ENCODE peak calls at places on chromosomes 12 and 14, in nine cellular contexts. B, U, O, N, P, V, L, Y and G are unnamed samples.

GRCh38 chr12:1429980-1430379 is 164.4 kb downstream of the FBXL14 start:
- DNase-seq in B (peak), U (peak), O (no peak), N (no peak), P (no peak), V (no peak), L (no peak), Y (peak), G (no peak)

GRCh38 chr12:1716911-1717310 is 26.0 kb downstream of the ADIPOR2 start:
- DNase-seq in B (peak), U (no peak), O (no peak), N (no peak), P (no peak), V (no peak), L (no peak), Y (no peak), G (no peak)

GRCh38 chr14:102570334-102570995 is 22.0 kb upstream of the RCOR1 start:
- DNase-seq in B (no peak), U (no peak), O (no peak), N (no peak), P (no peak), V (no peak), L (no peak), Y (no peak), G (no peak)

GRCh38 chr12:109637341-109637740 is 63.7 kb downstream of the MVK start:
- DNase-seq in B (no peak), U (no peak), O (no peak), N (no peak), P (no peak), V (no peak), L (no peak), Y (no peak), G (no peak)

GRCh38 chr14:103418508-103418818 is 33.2 kb downstream of the MARK3 start:
- DNase-seq in B (peak), U (peak), O (no peak), N (no peak), P (no peak), V (no peak), L (no peak), Y (peak), G (no peak)

GRCh38 chr12:7927470-7927869 is 8.5 kb downstream of the SLC2A3 start:
- DNase-seq in B (no peak), U (no peak), O (no peak), N (no peak), P (no peak), V (no peak), L (no peak), Y (no peak), G (no peak)

GRCh38 chr12:64173456-64173855 is 48.6 kb downstream of the KICS2 start:
- DNase-seq in B (no peak), U (no peak), O (no peak), N (no peak), P (no peak), V (no peak), L (no peak), Y (no peak), G (no peak)

GRCh38 chr12:130017571-130018449 is 114.0 kb upstream of the TMEM132D start:
- DNase-seq in B (no peak), U (no peak), O (no peak), N (no peak), P (no peak), V (no peak), L (no peak), Y (no peak), G (no peak)

GRCh38 chr12:81644503-81644902 is 114.6 kb downstream of the PPFIA2 start:
- DNase-seq in B (peak), U (peak), O (no peak), N (no peak), P (no peak), V (no peak), L (no peak), Y (no peak), G (no peak)

GRCh38 chr12:131357152-131357747 is 353.6 kb upstream of the SFSWAP start:
- DNase-seq in B (no peak), U (no peak), O (no peak), N (no peak), P (no peak), V (no peak), L (no peak), Y (no peak), G (no peak)

GRCh38 chr14:54450535-54450934 is 9.4 kb upstream of the CNIH1 start:
- DNase-seq in B (peak), U (peak), O (no peak), N (peak), P (no peak), V (no peak), L (peak), Y (peak), G (no peak)

GRCh38 chr12:95700316-95700785 is 90.2 kb downstream of the NTN4 start:
- DNase-seq in B (peak), U (peak), O (no peak), N (no peak), P (no peak), V (no peak), L (no peak), Y (peak), G (no peak)

GRCh38 chr12:57607958-57608663 is 3.1 kb upstream of the ARHGEF25 start:
- DNase-seq in B (no peak), U (no peak), O (no peak), N (no peak), P (no peak), V (no peak), L (no peak), Y (no peak), G (no peak)

GRCh38 chr14:72518809-72519377 is 375.0 kb downstream of the DPF3 start:
- DNase-seq in B (no peak), U (no peak), O (no peak), N (no peak), P (no peak), V (peak), L (no peak), Y (no peak), G (peak)

GRCh38 chr14:104794641-104795467 is 694 bp downstream of the AKT1 start:
- DNase-seq in B (peak), U (peak), O (no peak), N (no peak), P (no peak), V (peak), L (no peak), Y (no peak), G (peak)

GRCh38 chr14:104683653-104684448 is 5.6 kb upstream of the INF2 start:
- DNase-seq in B (no peak), U (no peak), O (no peak), N (no peak), P (no peak), V (no peak), L (no peak), Y (no peak), G (no peak)

GRCh38 chr12:48815281-48816110 is 2.8 kb upstream of the CACNB3 start:
- DNase-seq in B (peak), U (peak), O (peak), N (peak), P (no peak), V (no peak), L (peak), Y (peak), G (no peak)

GRCh38 chr14:42782744-42783143 is 1176.1 kb downstream of the LRFN5 start:
- DNase-seq in B (no peak), U (no peak), O (no peak), N (no peak), P (no peak), V (no peak), L (no peak), Y (no peak), G (no peak)

GRCh38 chr12:120844768-120845449 is 59.2 kb downstream of the SPPL3 start:
- DNase-seq in B (no peak), U (no peak), O (no peak), N (no peak), P (no peak), V (no peak), L (no peak), Y (no peak), G (no peak)

GRCh38 chr12:6821674-6822433 is at the start of gene GPR162:
- DNase-seq in B (peak), U (peak), O (peak), N (peak), P (no peak), V (no peak), L (no peak), Y (no peak), G (no peak)

GRCh38 chr14:88025350-88025749 is 20.4 kb downstream of the GPR65 start:
- DNase-seq in B (no peak), U (no peak), O (no peak), N (no peak), P (no peak), V (no peak), L (no peak), Y (no peak), G (no peak)

GRCh38 chr14:49250517-49250916 is 335.7 kb downstream of the RPS29 start:
- DNase-seq in B (no peak), U (no peak), O (no peak), N (no peak), P (no peak), V (no peak), L (no peak), Y (no peak), G (no peak)

GRCh38 chr14:26180221-26180620 is 417.6 kb downstream of the NOVA1 start:
- DNase-seq in B (no peak), U (no peak), O (no peak), N (no peak), P (no peak), V (no peak), L (no peak), Y (no peak), G (no peak)

GRCh38 chr14:39491134-39491541 is 58.9 kb upstream of the FBXO33 start:
- DNase-seq in B (peak), U (peak), O (no peak), N (no peak), P (no peak), V (no peak), L (no peak), Y (no peak), G (no peak)

GRCh38 chr14:89669209-89669608 is 252.2 kb upstream of the FOXN3 start:
- DNase-seq in B (no peak), U (no peak), O (no peak), N (no peak), P (no peak), V (no peak), L (no peak), Y (no peak), G (peak)

GRCh38 chr14:81396108-81396507 is 4.0 kb downstream of the STON2 start:
- DNase-seq in B (no peak), U (peak), O (no peak), N (no peak), P (no peak), V (no peak), L (no peak), Y (no peak), G (no peak)
- TF ChIP-seq CTCF in B (no peak), U (no peak), O (no peak), N (no peak), P (no peak), V (no peak), L (no peak), Y (no peak), G (no peak)

GRCh38 chr12:38113991-38114390 is 202.6 kb upstream of the ALG10B start:
- DNase-seq in B (no peak), U (no peak), O (no peak), N (no peak), P (no peak), V (no peak), L (no peak), Y (no peak), G (no peak)
- TF ChIP-seq CTCF in B (no peak), U (no peak), O (no peak), N (no peak), P (no peak), V (no peak), L (no peak), Y (no peak), G (no peak)

GRCh38 chr14:75003250-75004027 is 718 bp downstream of the EIF2B2 start:
- DNase-seq in B (no peak), U (no peak), O (no peak), N (no peak), P (no peak), V (no peak), L (no peak), Y (no peak), G (no peak)

GRCh38 chr14:75001261-75001660 is 1.5 kb upstream of the EIF2B2 start:
- DNase-seq in B (no peak), U (no peak), O (no peak), N (no peak), P (no peak), V (no peak), L (no peak), Y (no peak), G (no peak)

GRCh38 chr14:75001899-75002298 is 822 bp upstream of the EIF2B2 start:
- DNase-seq in B (no peak), U (no peak), O (no peak), N (no peak), P (no peak), V (no peak), L (no peak), Y (no peak), G (no peak)

GRCh38 chr14:75005357-75005756 is 2.6 kb downstream of the EIF2B2 start:
- DNase-seq in B (no peak), U (no peak), O (no peak), N (no peak), P (no peak), V (no peak), L (no peak), Y (no peak), G (no peak)

GRCh38 chr14:75002392-75003249 is at the start of gene EIF2B2:
- DNase-seq in B (peak), U (peak), O (peak), N (peak), P (peak), V (peak), L (peak), Y (peak), G (peak)
- TF ChIP-seq CTCF in B (peak), U (no peak), O (no peak), N (peak), P (peak), V (no peak), L (no peak), Y (peak), G (no peak)

DNA sequence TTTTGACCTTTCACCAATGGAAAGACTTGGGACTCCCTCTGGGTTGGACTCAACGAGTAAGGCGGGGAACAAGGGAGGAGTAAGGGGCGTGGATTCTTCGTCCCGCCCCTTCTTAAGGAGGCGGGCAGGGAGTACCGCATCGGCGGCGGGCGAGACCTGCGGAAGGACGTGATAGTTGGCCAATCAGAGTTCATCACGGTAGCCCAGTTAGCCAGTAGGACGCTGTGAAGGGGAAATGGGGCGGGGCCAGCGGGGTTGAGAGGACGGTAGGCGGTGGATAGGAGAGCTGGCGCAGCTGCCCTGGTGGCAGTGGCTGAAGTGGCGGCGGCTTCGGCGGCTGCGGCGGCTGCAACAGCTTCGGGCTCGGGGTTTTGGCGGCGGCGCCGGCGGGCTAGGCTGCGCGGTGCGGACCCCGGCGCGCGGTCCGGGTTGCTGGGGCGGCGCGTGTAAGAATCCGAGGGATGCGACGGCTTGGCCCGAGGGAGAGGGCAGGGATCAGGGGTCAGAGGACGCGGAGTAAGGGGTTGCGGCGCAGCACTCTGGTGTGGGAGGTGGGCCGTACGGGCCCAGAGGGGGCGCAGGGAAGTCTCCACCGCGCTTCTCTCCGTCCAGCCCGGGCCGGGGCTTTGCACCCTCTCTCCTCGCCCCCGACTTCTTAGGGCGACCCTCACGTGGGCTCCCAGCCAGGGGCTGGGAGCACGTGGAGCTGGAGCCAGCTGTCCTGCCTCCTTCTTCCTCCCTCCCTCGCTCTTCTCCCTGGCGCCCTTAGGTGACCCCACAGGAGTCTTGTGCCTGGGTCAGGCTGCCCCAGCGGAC is at the start of gene TPCN1:
- DNase-seq in B (peak), U (peak), O (peak), N (peak), P (peak), V (peak), L (peak), Y (peak), G (peak)
- TF ChIP-seq CTCF in B (no peak), U (no peak), O (no peak), N (peak), P (no peak), V (no peak), L (no peak), Y (peak), G (no peak)

DNA sequence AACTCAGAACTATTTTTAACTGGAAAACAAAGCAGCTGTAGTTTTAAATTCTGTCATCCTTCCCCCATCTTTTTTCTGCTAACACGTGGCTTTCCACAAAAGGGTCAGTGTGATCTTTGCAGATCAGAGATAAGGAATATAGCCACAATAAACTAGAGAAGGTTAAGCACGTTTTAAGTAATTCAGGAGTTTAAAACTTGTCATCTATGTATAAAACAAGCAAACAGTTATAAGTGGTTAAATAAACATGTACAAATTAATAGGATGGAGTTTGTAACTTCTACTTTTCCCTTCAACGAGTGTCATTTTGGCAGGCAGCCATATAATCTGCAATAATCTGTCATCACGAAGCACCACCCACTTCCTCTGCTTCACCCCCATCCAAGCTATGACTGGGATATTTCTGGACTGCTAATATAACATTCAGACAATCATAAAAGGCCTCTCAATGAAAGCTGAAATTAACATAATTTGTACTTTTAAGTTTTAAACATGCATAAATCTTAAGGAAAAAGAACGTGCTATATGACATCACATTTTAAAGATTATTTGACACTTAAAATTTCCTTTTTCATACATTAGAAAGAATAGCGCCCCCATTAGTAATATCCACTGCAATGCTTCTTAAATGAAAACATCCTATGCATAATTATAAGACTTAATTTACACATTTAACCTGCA is 15.2 kb downstream of the TAOK3 start:
- DNase-seq in B (peak), U (peak), O (no peak), N (peak), P (no peak), V (no peak), L (peak), Y (no peak), G (peak)
- TF ChIP-seq CTCF in B (no peak), U (peak), O (no peak), N (no peak), P (no peak), V (no peak), L (no peak), Y (no peak), G (peak)

GRCh38 chr12:19710811-19711793 is 271.8 kb downstream of the AEBP2 start:
- DNase-seq in B (no peak), U (peak), O (no peak), N (no peak), P (no peak), V (no peak), L (no peak), Y (no peak), G (no peak)

GRCh38 chr12:19709889-19710288 is 270.6 kb downstream of the AEBP2 start:
- DNase-seq in B (no peak), U (no peak), O (no peak), N (no peak), P (no peak), V (no peak), L (no peak), Y (no peak), G (no peak)

GRCh38 chr12:19706936-19707335 is 267.6 kb downstream of the AEBP2 start:
- DNase-seq in B (no peak), U (peak), O (no peak), N (no peak), P (no peak), V (no peak), L (no peak), Y (no peak), G (no peak)

GRCh38 chr12:19704966-19705365 is 265.7 kb downstream of the AEBP2 start:
- DNase-seq in B (no peak), U (no peak), O (no peak), N (no peak), P (no peak), V (no peak), L (no peak), Y (no peak), G (no peak)

GRCh38 chr12:19707948-19708409 is 268.7 kb downstream of the AEBP2 start:
- DNase-seq in B (no peak), U (peak), O (no peak), N (no peak), P (no peak), V (no peak), L (no peak), Y (no peak), G (no peak)
- TF ChIP-seq CTCF in B (no peak), U (peak), O (no peak), N (no peak), P (peak), V (no peak), L (no peak), Y (peak), G (no peak)